ENCODE peak calls at places on chromosome 4, in six cellular contexts. M is HepG2, W is K562, K is GM12891, Q is GM12878, U is H1. O is an unnamed sample.

GRCh38 chr4:40594261-40595178 is 35.1 kb downstream of the RBM47 start:
- DNase-seq in U (no peak), K (no peak), Q (no peak), W (no peak), M (no peak), O (no peak)

GRCh38 chr4:189117426-189117825 is 823.2 kb upstream of the FRG1 start:
- DNase-seq in Q (no peak), K (no peak), M (no peak), W (no peak), U (no peak), O (no peak)

GRCh38 chr4:26288308-26288982 is 32.4 kb upstream of the RBPJ start:
- DNase-seq in M (no peak), U (no peak), K (no peak), W (no peak), Q (peak; percentile 73), O (no peak)

GRCh38 chr4:132132433-132132832 is 1016.7 kb upstream of the PCDH10 start:
- DNase-seq in M (no peak), Q (no peak), K (no peak), W (no peak), U (no peak), O (no peak)

GRCh38 chr4:150348079-150348478 is 233.9 kb upstream of the MAB21L2 start:
- DNase-seq in W (no peak), U (no peak), Q (no peak), K (no peak), M (no peak), O (no peak)

GRCh38 chr4:6308890-6309643 is 39.4 kb downstream of the WFS1 start:
- DNase-seq in K (no peak), U (no peak), Q (no peak), M (peak; percentile 79), W (no peak), O (no peak)

GRCh38 chr4:139709660-139710059 is 44.0 kb downstream of the MGST2 start:
- DNase-seq in Q (no peak), U (no peak), K (no peak), M (no peak), W (no peak), O (no peak)

GRCh38 chr4:101102114-101102752 is 245.1 kb downstream of the PPP3CA start:
- DNase-seq in W (no peak), K (no peak), Q (no peak), U (no peak), M (no peak), O (no peak)

GRCh38 chr4:151676301-151676700 is 84.5 kb downstream of the GATB start:
- DNase-seq in U (no peak), M (no peak), Q (no peak), K (no peak), W (no peak), O (no peak)

GRCh38 chr4:115851918-115852766 is 738.7 kb upstream of the NDST4 start:
- DNase-seq in Q (peak; percentile 19), M (peak; percentile 53), K (peak; percentile 14), W (peak; percentile 30), U (peak; percentile 33), O (no peak)

GRCh38 chr4:16026155-16026761 is 57.6 kb downstream of the PROM1 start:
- DNase-seq in K (peak; percentile 8), W (peak; percentile 65), Q (peak; percentile 25), U (no peak), M (peak; percentile 44), O (no peak)

GRCh38 chr4:123398151-123398802 is 1.7 kb downstream of the SPRY1 start:
- DNase-seq in K (peak; percentile 58), Q (no peak), W (peak; percentile 51), M (no peak), U (no peak), O (peak; percentile 47)

GRCh38 chr4:187135878-187136277 is 412.2 kb upstream of the FAT1 start:
- DNase-seq in U (no peak), M (no peak), K (no peak), Q (no peak), W (no peak), O (no peak)

GRCh38 chr4:156998500-156999174 is 27.0 kb upstream of the PDGFC start:
- DNase-seq in K (no peak), M (no peak), W (no peak), U (no peak), Q (no peak), O (no peak)

GRCh38 chr4:145012841-145013240 is 85.2 kb downstream of the ANAPC10 start:
- DNase-seq in W (peak; percentile 69), M (peak; percentile 10), U (no peak), K (no peak), Q (no peak), O (no peak)

GRCh38 chr4:47462799-47463234 is 685 bp downstream of the COMMD8 start:
- DNase-seq in K (no peak), W (no peak), U (no peak), M (no peak), Q (no peak), O (no peak)

GRCh38 chr4:156977435-156978160 is 6.0 kb upstream of the PDGFC start:
- DNase-seq in M (no peak), K (no peak), U (no peak), W (no peak), Q (no peak), O (no peak)

GRCh38 chr4:48467442-48467841 is 15.7 kb upstream of the SLC10A4 start:
- DNase-seq in Q (no peak), K (no peak), U (no peak), M (no peak), W (no peak), O (no peak)

GRCh38 chr4:78079701-78080430 is 22.7 kb downstream of the FRAS1 start:
- DNase-seq in U (no peak), Q (no peak), K (no peak), W (no peak), M (no peak), O (no peak)

GRCh38 chr4:47528651-47529050 is 43.6 kb downstream of the ATP10D start:
- DNase-seq in Q (no peak), M (no peak), K (no peak), U (no peak), W (no peak), O (no peak)

GRCh38 chr4:146488495-146489174 is 33.1 kb downstream of the SLC10A7 start:
- DNase-seq in U (no peak), K (no peak), W (no peak), M (no peak), Q (no peak), O (no peak)

GRCh38 chr4:5511791-5512190 is 196.6 kb downstream of the EVC2 start:
- DNase-seq in W (no peak), U (no peak), M (no peak), K (no peak), Q (no peak), O (no peak)

GRCh38 chr4:8725071-8725841 is 132.7 kb downstream of the CPZ start:
- DNase-seq in W (no peak), M (no peak), U (no peak), K (no peak), Q (no peak), O (no peak)

GRCh38 chr4:7939377-7940108 is at the start of gene AFAP1:
- DNase-seq in K (peak; percentile 97), M (peak; percentile 66), W (peak; percentile 81), Q (no peak), U (no peak), O (peak; percentile 94)

GRCh38 chr4:151912626-151913025 is 151.8 kb upstream of the GATB start:
- DNase-seq in M (no peak), K (no peak), U (no peak), Q (no peak), W (no peak), O (no peak)

GRCh38 chr4:88759039-88759631 is 61.5 kb upstream of the NAP1L5 start:
- DNase-seq in U (no peak), Q (no peak), M (peak; percentile 55), K (no peak), W (peak; percentile 50), O (no peak)

GRCh38 chr4:152691761-152692160 is 12.0 kb upstream of the TMEM154 start:
- DNase-seq in Q (no peak), U (no peak), W (no peak), M (peak; percentile 20), K (no peak), O (no peak)

GRCh38 chr4:76611164-76611563 is 176.1 kb downstream of the SHROOM3 start:
- DNase-seq in M (no peak), W (no peak), Q (no peak), U (no peak), K (no peak), O (no peak)

GRCh38 chr4:8333726-8334460 is 64.3 kb downstream of the HTRA3 start:
- DNase-seq in W (no peak), U (no peak), Q (no peak), M (no peak), K (no peak), O (no peak)

DNA sequence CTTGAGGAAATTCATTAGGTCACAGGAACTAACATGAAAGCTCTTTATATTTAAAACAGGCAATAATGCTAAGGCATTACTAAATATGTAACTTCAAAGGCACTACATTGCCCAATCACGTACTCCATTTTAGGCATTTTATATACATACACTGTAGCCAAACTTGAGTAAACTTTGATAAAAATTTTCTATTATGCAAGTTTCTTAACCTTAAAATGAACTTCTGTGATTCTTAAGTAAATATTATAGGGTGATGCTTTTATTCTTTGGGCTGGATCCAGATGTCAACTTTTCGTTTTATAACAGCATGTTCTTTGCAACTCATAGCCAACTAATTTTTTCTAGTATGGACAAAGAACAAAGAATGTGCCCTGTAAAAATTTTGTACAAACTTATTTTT is 28.3 kb upstream of the MAP9 start:
- DNase-seq in W (no peak), K (no peak), M (no peak), Q (no peak), U (no peak), O (no peak)
- TF ChIP-seq POLR2AphosphoS5 in W (no peak), K (no peak), M (no peak), Q (no peak), U (no peak), O (no peak)

GRCh38 chr4:110622841-110623709 is at the start of gene PITX2:
- DNase-seq in W (no peak), U (peak; percentile 97), Q (no peak), M (no peak), K (no peak), O (peak; percentile 63)
- TF ChIP-seq POLR2A in W (no peak), U (no peak), Q (peak; percentile 50), M (no peak), K (no peak), O (no peak)

GRCh38 chr4:13527192-13527982 is 16.9 kb downstream of the NKX3-2 start:
- DNase-seq in W (no peak), M (no peak), K (peak; percentile 12), U (no peak), Q (no peak), O (peak; percentile 24)
- TF ChIP-seq TAF1 in W (no peak), M (no peak), K (no peak), U (no peak), Q (no peak), O (no peak)

DNA sequence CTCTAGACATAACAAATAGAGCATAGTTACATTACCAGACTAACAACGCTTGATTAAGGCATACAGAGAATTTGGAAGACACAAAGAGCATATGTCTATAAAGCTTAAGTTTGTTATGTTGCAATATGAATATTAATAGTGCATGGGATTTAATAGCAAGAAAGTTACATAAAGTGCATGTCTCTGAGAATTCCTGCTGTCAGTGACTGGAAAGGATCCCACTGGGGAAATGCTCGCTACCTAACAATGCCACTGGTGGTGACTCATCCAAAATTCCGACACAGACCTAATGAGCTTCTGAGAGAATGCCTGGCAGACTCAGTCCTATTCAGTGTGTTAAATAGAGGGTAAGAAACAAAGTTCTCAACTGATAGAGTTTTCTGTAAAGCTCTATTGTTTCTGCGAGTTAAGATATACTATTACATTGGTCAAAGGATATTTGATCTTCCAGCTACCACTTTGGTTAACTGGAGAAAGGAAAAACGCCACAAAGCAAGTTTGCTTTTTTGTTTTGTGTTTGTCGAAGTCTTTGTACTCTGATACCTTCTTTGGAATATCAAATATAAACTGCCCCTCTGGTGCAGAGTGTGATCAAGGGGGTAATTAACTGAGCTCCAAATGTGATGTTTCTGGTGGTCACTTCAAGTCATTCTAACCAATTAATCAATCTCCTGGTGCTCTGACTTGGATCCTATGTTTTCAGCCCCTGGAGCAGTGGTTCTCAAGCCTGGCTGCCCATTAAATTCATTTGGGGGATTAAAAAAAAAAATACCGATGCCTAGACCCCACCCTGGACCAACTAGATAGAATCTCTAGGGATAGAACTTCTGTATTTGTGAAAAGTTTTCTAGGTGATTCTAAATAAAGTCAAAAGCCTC is 107.9 kb downstream of the PALLD start:
- DNase-seq in W (no peak), U (no peak), Q (no peak), K (no peak), M (no peak), O (no peak)
- TF ChIP-seq POLR2AphosphoS5 in W (no peak), U (no peak), Q (no peak), K (no peak), M (no peak), O (no peak)